ENCODE peak calls at places on chromosome 2, in six cellular contexts. H, K, O, S, M and W are unnamed samples.

GRCh38 chr2:167294031-167294774 is 405.9 kb downstream of the XIRP2 start:
- DNase-seq in H (no peak), K (peak; percentile 82), O (no peak), S (no peak), M (peak; percentile 83), W (peak; percentile 10)

GRCh38 chr2:174465327-174465726 is 21.5 kb downstream of the GPR155 start:
- DNase-seq in H (no peak), K (no peak), O (no peak), S (no peak), M (no peak), W (no peak)

GRCh38 chr2:28621172-28622100 is 125.6 kb downstream of the PLB1 start:
- DNase-seq in H (peak; percentile 63), K (peak; percentile 87), O (peak; percentile 62), S (peak; percentile 78), M (peak; percentile 91), W (peak; percentile 94)

GRCh38 chr2:237572742-237573101 is 6.3 kb downstream of the PRLH start:
- DNase-seq in H (no peak), K (no peak), O (no peak), S (no peak), M (no peak), W (no peak)

GRCh38 chr2:57881998-57882884 is 164.4 kb upstream of the VRK2 start:
- DNase-seq in H (no peak), K (no peak), O (no peak), S (no peak), M (no peak), W (no peak)

GRCh38 chr2:216424305-216424704 is 12.0 kb downstream of the SMARCAL1 start:
- DNase-seq in H (no peak), K (no peak), O (no peak), S (no peak), M (no peak), W (no peak)

GRCh38 chr2:132585982-132586608 is 83.9 kb downstream of the LYPD1 start:
- DNase-seq in H (no peak), K (no peak), O (no peak), S (no peak), M (no peak), W (no peak)

GRCh38 chr2:1993711-1994682 is 249.7 kb upstream of the PXDN start:
- DNase-seq in H (peak; percentile 80), K (no peak), O (no peak), S (no peak), M (peak; percentile 75), W (no peak)

GRCh38 chr2:79972661-79973060 is 331.9 kb downstream of the LRRTM1 start:
- DNase-seq in H (no peak), K (no peak), O (no peak), S (no peak), M (no peak), W (no peak)

GRCh38 chr2:197309369-197310231 is 980 bp downstream of the ANKRD44 start:
- DNase-seq in H (peak; percentile 42), K (peak; percentile 71), O (peak; percentile 51), S (peak; percentile 79), M (peak; percentile 89), W (no peak)

GRCh38 chr2:60840880-60841279 is 40.5 kb upstream of the REL start:
- DNase-seq in H (no peak), K (no peak), O (no peak), S (no peak), M (no peak), W (no peak)

GRCh38 chr2:119059287-119059686 is 99.3 kb downstream of the C1QL2 start:
- DNase-seq in H (no peak), K (no peak), O (no peak), S (no peak), M (no peak), W (no peak)

GRCh38 chr2:193703411-193703810 is 1508.7 kb upstream of the TMEFF2 start:
- DNase-seq in H (no peak), K (no peak), O (no peak), S (no peak), M (no peak), W (no peak)

GRCh38 chr2:72544554-72544953 is 281.3 kb downstream of the EXOC6B start:
- DNase-seq in H (no peak), K (no peak), O (no peak), S (no peak), M (no peak), W (no peak)

DNA sequence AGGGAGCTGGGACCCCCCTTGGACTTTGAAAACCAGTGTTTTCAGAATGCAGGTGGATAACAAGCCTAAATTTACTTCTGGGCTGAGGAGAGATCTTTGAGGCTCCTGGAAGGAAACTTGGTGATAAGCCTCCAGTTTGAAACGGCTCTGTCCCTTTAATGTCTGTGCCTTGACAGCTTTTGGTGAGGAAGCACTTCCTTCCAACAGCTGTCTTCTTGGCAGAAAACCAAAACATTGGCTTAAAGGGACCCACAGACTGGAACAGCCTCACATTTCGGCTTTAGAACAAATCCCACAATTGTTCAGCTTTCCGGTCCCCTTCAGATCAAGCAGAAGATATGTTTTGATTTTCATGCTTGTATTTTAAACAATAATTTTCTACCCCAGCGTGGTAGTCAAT is 3.6 kb downstream of the MYCN start:
- DNase-seq in H (peak; percentile 45), K (no peak), O (peak; percentile 46), S (no peak), M (peak; percentile 32), W (no peak)
- H3K4me3 ChIP-seq in H (peak overlapping the region; percentile 4), K (no peak overlapping the region), O (no peak overlapping the region), S (no peak overlapping the region), M (no peak overlapping the region), W (no peak overlapping the region)

GRCh38 chr2:25204190-25204838 is 35.9 kb upstream of the POMC start:
- DNase-seq in H (no peak), K (no peak), O (no peak), S (no peak), M (no peak), W (no peak)
- H3K4me3 ChIP-seq in H (no peak overlapping the region), K (no peak overlapping the region), O (no peak overlapping the region), S (no peak overlapping the region), M (no peak overlapping the region), W (no peak overlapping the region)

GRCh38 chr2:176156959-176157498 is at the start of gene HOXD3:
- DNase-seq in H (no peak), K (no peak), O (no peak), S (no peak), M (peak; percentile 68), W (no peak)
- H3K4me3 ChIP-seq in H (no peak within 1 kb of the TSS), K (no peak within 1 kb of the TSS), O (no peak within 1 kb of the TSS), S (no peak within 1 kb of the TSS), M (no peak within 1 kb of the TSS), W (no peak within 1 kb of the TSS)

DNA sequence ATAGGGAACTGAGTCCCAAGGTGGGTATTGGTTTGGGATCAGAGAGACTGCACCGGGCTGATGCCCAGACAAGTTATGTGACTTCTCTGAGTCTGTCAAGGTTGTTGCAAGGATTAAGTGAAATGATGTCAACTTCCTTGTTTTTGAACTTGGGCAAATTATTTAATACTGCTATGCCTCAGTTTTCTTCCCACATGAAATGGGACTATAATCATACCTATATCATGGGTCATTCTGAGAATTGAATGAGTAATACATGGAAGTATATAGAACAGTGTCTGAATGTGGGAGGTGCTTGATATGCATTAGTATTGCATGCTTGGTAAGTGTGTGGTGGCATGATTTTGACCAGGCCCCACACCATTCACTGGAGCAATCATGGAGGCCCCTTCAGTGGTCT is 99.0 kb downstream of the PRKCE start:
- DNase-seq in H (no peak), K (no peak), O (no peak), S (no peak), M (no peak), W (peak; percentile 10)
- H3K4me3 ChIP-seq in H (no peak overlapping the region), K (no peak overlapping the region), O (no peak overlapping the region), S (no peak overlapping the region), M (no peak overlapping the region), W (no peak overlapping the region)